ENCODE peak calls at places on chromosomes 5 and 9, in nine cellular contexts. X is adrenal gland, J is choroid plexus epithelial cell, W is mucosa of descending colon, Z is brain microvascular endothelial cell, S is fibroblast of pulmonary artery, H is Panc1, R is left lung, M is BJ. N is an unnamed sample.

GRCh38 chr5:95966005-95966404 is 4.4 kb upstream of the ELL2 start:
- DNase-seq in R (no peak), Z (no peak), M (no peak), X (no peak), S (no peak), J (no peak), H (no peak), W (no peak), N (no peak)

GRCh38 chr9:83701769-83702168 is 6.0 kb downstream of the UBQLN1 start:
- DNase-seq in H (no peak), Z (peak; percentile 80), W (no peak), X (no peak), M (peak; percentile 87), R (no peak), J (peak; percentile 88), S (peak; percentile 65), N (peak; percentile 69)

GRCh38 chr5:176535101-176535654 is 2.0 kb downstream of the RNF44 start:
- DNase-seq in X (peak; percentile 34), M (no peak), Z (no peak), W (peak; percentile 67), R (no peak), H (no peak), S (no peak), J (no peak), N (peak; percentile 56)

GRCh38 chr5:73450672-73451217 is 2.2 kb upstream of the FOXD1 start:
- DNase-seq in W (no peak), Z (no peak), M (no peak), J (peak; percentile 49), R (no peak), S (no peak), H (no peak), X (no peak), N (no peak)

GRCh38 chr9:114271556-114272510 is 51.1 kb upstream of the ORM1 start:
- DNase-seq in R (no peak), W (peak; percentile 41), Z (no peak), J (peak; percentile 59), H (no peak), S (peak; percentile 53), X (peak; percentile 73), M (no peak), N (peak; percentile 67)

GRCh38 chr9:75235632-75236031 is 147.3 kb downstream of the OSTF1 start:
- DNase-seq in H (no peak), X (no peak), M (no peak), Z (no peak), W (no peak), R (no peak), J (peak; percentile 27), S (peak; percentile 3), N (peak; percentile 95)

GRCh38 chr5:140112685-140113179 is 1.2 kb upstream of the PURA start:
- DNase-seq in W (no peak), X (no peak), J (no peak), R (no peak), H (no peak), S (peak; percentile 22), M (no peak), Z (no peak), N (no peak)

GRCh38 chr5:181217111-181217804 is 5.8 kb upstream of the TRIM41 start:
- DNase-seq in M (no peak), S (peak; percentile 57), Z (peak; percentile 50), H (no peak), W (peak; percentile 66), J (peak; percentile 60), R (no peak), X (peak; percentile 31), N (peak; percentile 74)

GRCh38 chr5:119930490-119930889 is 301.1 kb downstream of the FAM170A start:
- DNase-seq in R (no peak), X (no peak), H (no peak), J (no peak), M (no peak), S (no peak), Z (no peak), W (no peak), N (no peak)

GRCh38 chr5:11251242-11251641 is 490.2 kb upstream of the DAP start:
- DNase-seq in H (no peak), Z (no peak), X (no peak), J (peak; percentile 7), W (no peak), S (no peak), M (no peak), R (no peak), N (peak; percentile 90)

GRCh38 chr5:138702166-138702826 is 50.9 kb upstream of the CTNNA1 start:
- DNase-seq in H (no peak), X (no peak), W (no peak), J (no peak), M (no peak), S (no peak), R (no peak), Z (no peak), N (no peak)

GRCh38 chr9:107674937-107675277 is 185.3 kb upstream of the KLF4 start:
- DNase-seq in Z (no peak), R (no peak), W (no peak), J (peak; percentile 40), H (no peak), M (peak; percentile 4), X (peak; percentile 39), S (no peak), N (no peak)

GRCh38 chr9:95005276-95006141 is 279.0 kb downstream of the AOPEP start:
- DNase-seq in H (no peak), J (no peak), S (no peak), W (no peak), M (no peak), R (peak; percentile 72), X (no peak), Z (no peak), N (peak; percentile 35)

GRCh38 chr9:136179101-136179616 is 25.8 kb downstream of the LHX3 start:
- DNase-seq in S (no peak), Z (no peak), J (no peak), W (no peak), X (no peak), R (no peak), H (no peak), M (no peak), N (no peak)

DNA sequence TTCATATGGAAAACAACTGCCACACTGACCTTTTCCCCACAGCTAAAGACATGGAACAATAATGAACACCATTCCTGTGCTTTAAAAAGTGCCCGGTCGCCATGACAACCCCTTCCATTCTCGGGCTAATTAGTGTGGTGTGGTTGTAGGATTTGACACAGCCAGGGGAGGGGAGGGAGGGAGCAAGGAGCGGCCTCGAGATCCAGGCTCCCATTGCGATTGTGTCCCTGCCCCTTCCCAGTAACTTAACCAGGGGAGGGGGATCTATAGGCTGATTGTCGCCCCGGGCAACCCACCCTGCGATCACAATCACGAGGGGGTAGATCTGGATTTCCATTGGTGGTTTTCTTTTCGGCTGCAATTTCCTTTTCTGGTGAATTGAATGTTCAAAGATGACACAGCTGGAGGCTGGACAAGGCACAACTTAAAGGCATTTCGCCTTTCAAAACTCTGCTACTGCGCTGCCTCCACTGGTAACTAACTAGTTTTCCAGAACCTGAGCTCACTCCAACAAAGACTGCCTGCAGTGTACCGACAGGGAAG is 96.7 kb upstream of the RETREG1 start:
- DNase-seq in M (no peak), Z (peak; percentile 20), S (peak; percentile 58), X (no peak), J (peak; percentile 66), H (no peak), W (no peak), R (no peak), N (no peak)
- TF ChIP-seq CTCF in M (no peak), Z (peak; percentile 19), S (peak; percentile 5), X (no peak), J (peak; percentile 7), H (no peak), W (no peak), R (no peak), N (no peak)

GRCh38 chr5:158698768-158699167 is 400.9 kb downstream of the EBF1 start:
- DNase-seq in X (no peak), J (no peak), W (no peak), H (no peak), M (no peak), Z (no peak), R (no peak), S (no peak), N (no peak)
- H3K4me3 ChIP-seq in X (no peak overlapping the region), J (no peak overlapping the region), W (no peak overlapping the region), H (no peak overlapping the region), M (no peak overlapping the region), Z (no peak overlapping the region), R (no peak overlapping the region), S (no peak overlapping the region), N (no peak overlapping the region)

DNA sequence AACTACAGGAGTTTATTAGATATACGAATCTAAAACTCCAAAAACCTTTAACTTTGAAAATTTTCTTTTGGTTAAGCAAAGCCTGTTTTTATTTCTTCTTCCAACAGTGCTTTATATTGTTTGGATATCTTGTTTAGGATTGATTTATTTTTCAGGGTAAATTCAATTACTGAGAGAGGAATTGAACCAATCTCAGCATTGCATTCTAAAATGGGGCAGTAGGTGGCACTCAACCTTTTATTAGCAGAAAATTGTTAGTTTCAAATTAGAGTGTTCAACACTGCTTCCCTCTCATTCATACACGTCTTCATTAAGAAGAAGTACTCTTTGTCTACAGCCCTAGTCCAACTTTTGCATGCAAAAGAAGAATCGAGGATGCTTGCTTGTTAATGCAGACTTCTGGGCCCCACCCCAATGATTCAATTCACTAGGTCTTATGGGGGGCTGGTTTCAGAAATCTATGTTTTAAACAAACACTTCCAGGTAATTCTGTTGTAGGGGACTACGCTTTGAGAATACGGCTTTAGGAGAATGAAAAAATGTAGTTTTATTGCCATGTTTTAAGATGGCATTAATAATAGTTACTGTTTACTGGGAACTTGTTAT is 26.6 kb downstream of the MRPL22 start:
- DNase-seq in X (no peak), H (no peak), M (no peak), R (no peak), Z (peak; percentile 24), W (no peak), J (peak; percentile 51), S (peak; percentile 35), N (peak; percentile 23)
- TF ChIP-seq CTCF in X (no peak), H (peak; percentile 69), M (peak; percentile 62), R (peak; percentile 47), Z (peak; percentile 52), W (no peak), J (peak; percentile 59), S (peak; percentile 72), N (peak; percentile 57)

GRCh38 chr5:172050070-172050469 is 43.6 kb upstream of the FBXW11 start:
- DNase-seq in Z (no peak), R (no peak), J (no peak), S (no peak), X (no peak), M (no peak), H (no peak), W (no peak), N (no peak)

GRCh38 chr5:172049226-172049796 is 42.9 kb upstream of the FBXW11 start:
- DNase-seq in X (no peak), R (no peak), J (no peak), Z (no peak), M (no peak), S (no peak), W (no peak), H (no peak), N (no peak)

GRCh38 chr5:172046613-172047012 is 40.2 kb upstream of the FBXW11 start:
- DNase-seq in W (no peak), H (no peak), X (no peak), J (no peak), S (no peak), Z (no peak), R (no peak), M (no peak), N (no peak)

GRCh38 chr5:172048539-172049101 is 42.2 kb upstream of the FBXW11 start:
- DNase-seq in M (no peak), W (no peak), S (no peak), X (no peak), J (peak; percentile 27), R (no peak), Z (peak; percentile 24), H (no peak), N (no peak)

DNA sequence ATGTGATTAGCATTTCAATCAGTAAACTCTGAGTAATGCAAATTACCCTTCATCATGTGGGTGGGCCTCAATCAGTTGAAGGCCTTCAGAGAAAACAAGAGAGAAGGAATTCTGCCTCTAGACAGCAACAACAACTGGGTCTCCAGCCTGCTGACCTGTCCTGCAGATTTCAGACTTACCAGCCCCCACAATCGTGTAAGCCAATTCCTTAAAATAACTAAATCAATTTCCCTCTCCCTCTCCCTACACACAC is 41.7 kb upstream of the FBXW11 start:
- DNase-seq in H (no peak), M (no peak), Z (no peak), J (no peak), W (no peak), X (no peak), S (no peak), R (no peak), N (no peak)
- H3K4me3 ChIP-seq in H (no peak overlapping the region), M (no peak overlapping the region), Z (no peak overlapping the region), J (no peak overlapping the region), W (no peak overlapping the region), X (no peak overlapping the region), S (no peak overlapping the region), R (no peak overlapping the region), N (no peak overlapping the region)